ENCODE peak calls at places on chromosomes 1 and 21, in ten cellular contexts. G is ascending aorta; D is RWPE2; O is HEK293T; N is M059J; T is Kasumi-1; S is HCT116; Z is activated CD4-positive, alpha-beta T cell treated with anti-CD3 and anti-CD28 coated beads, Interleukin-2, amount 50 U/mL, for 4 hours; M is stimulated activated naive B cell treated with anti-CD40 and anti-IgM and Interleukin-4, amounts not matched to agents 10 μg/mL and 1 μg/mL and 100 μg/mL, for 72 hours; W is RPMI8226. Y is an unnamed sample.
A peak's percentile ranks its signal among the peaks of the same experiment; 100 is the strongest.

GRCh38 chr1:67802565-67802964 is 30.7 kb downstream of the GNG12 start:
- DNase-seq in G (no peak), D (no peak), O (no peak), N (no peak), T (no peak), S (no peak), Z (no peak), M (no peak), W (no peak), Y (no peak)

GRCh38 chr21:29581393-29581792 is 282.7 kb downstream of the BACH1 start:
- DNase-seq in G (no peak), D (no peak), O (no peak), N (no peak), T (no peak), S (no peak), Z (no peak), M (no peak), W (no peak), Y (no peak)

GRCh38 chr1:6912507-6912906 is 127.3 kb downstream of the CAMTA1 start:
- DNase-seq in G (no peak), D (no peak), O (no peak), N (no peak), T (no peak), S (no peak), Z (no peak), M (no peak), W (no peak), Y (peak; percentile 39)

GRCh38 chr1:232589809-232590741 is 39.9 kb downstream of the SIPA1L2 start:
- DNase-seq in G (no peak), D (no peak), O (no peak), N (no peak), T (peak; percentile 84), S (no peak), Z (no peak), M (no peak), W (peak; percentile 71), Y (no peak)

GRCh38 chr1:66521736-66522365 is 12.1 kb upstream of the SGIP1 start:
- DNase-seq in G (no peak), D (no peak), O (no peak), N (peak; percentile 79), T (no peak), S (peak; percentile 27), Z (no peak), M (no peak), W (no peak), Y (no peak)

GRCh38 chr1:117842408-117843170 is 86.8 kb downstream of the GDAP2 start:
- DNase-seq in G (no peak), D (no peak), O (peak; percentile 48), N (peak; percentile 96), T (no peak), S (peak; percentile 12), Z (no peak), M (no peak), W (no peak), Y (no peak)

GRCh38 chr1:94095112-94095637 is 25.8 kb downstream of the ABCA4 start:
- DNase-seq in G (no peak), D (no peak), O (peak; percentile 46), N (no peak), T (no peak), S (no peak), Z (no peak), M (no peak), W (no peak), Y (no peak)

GRCh38 chr1:5690291-5690690 is 301.9 kb downstream of the NPHP4 start:
- DNase-seq in G (no peak), D (no peak), O (no peak), N (no peak), T (no peak), S (no peak), Z (no peak), M (no peak), W (no peak), Y (no peak)

GRCh38 chr1:62144238-62144831 is 50.3 kb upstream of the L1TD1 start:
- DNase-seq in G (no peak), D (no peak), O (peak; percentile 66), N (peak; percentile 55), T (peak; percentile 70), S (peak; percentile 31), Z (no peak), M (peak; percentile 6), W (peak; percentile 71), Y (peak; percentile 40)

GRCh38 chr1:106222415-106222814 is 834.1 kb upstream of the PRMT6 start:
- DNase-seq in G (no peak), D (no peak), O (no peak), N (peak; percentile 4), T (no peak), S (no peak), Z (no peak), M (no peak), W (no peak), Y (no peak)

GRCh38 chr1:156927215-156928042 is 7.0 kb downstream of the LRRC71 start:
- DNase-seq in G (no peak), D (peak; percentile 84), O (peak; percentile 89), N (peak; percentile 79), T (peak; percentile 64), S (peak; percentile 66), Z (peak; percentile 59), M (peak; percentile 47), W (peak; percentile 90), Y (no peak)

GRCh38 chr1:34547043-34547674 is 207.7 kb upstream of the GJB5 start:
- DNase-seq in G (no peak), D (no peak), O (peak; percentile 25), N (peak; percentile 10), T (no peak), S (peak; percentile 7), Z (no peak), M (no peak), W (no peak), Y (no peak)

GRCh38 chr1:23799570-23800395 is 771 bp downstream of the GALE start:
- DNase-seq in G (no peak), D (peak; percentile 97), O (no peak), N (peak; percentile 97), T (no peak), S (peak; percentile 77), Z (no peak), M (no peak), W (peak; percentile 43), Y (peak; percentile 25)

GRCh38 chr1:209319549-209319948 is 264.0 kb upstream of the CAMK1G start:
- DNase-seq in G (no peak), D (no peak), O (no peak), N (peak; percentile 43), T (no peak), S (no peak), Z (no peak), M (no peak), W (no peak), Y (no peak)

GRCh38 chr1:164999135-164999534 is 357.4 kb downstream of the LMX1A start:
- DNase-seq in G (no peak), D (no peak), O (no peak), N (no peak), T (no peak), S (no peak), Z (no peak), M (no peak), W (no peak), Y (no peak)

GRCh38 chr1:155649689-155650088 is 38.9 kb downstream of the YY1AP1 start:
- DNase-seq in G (no peak), D (no peak), O (no peak), N (no peak), T (peak; percentile 38), S (no peak), Z (no peak), M (no peak), W (peak; percentile 24), Y (no peak)

GRCh38 chr1:7401814-7402547 is 369.1 kb upstream of the VAMP3 start:
- DNase-seq in G (no peak), D (peak; percentile 88), O (peak; percentile 32), N (peak; percentile 100), T (no peak), S (peak; percentile 97), Z (no peak), M (no peak), W (no peak), Y (no peak)

GRCh38 chr1:23383547-23384311 is 14.1 kb upstream of the ZNF436 start:
- DNase-seq in G (no peak), D (no peak), O (no peak), N (no peak), T (no peak), S (no peak), Z (no peak), M (no peak), W (peak; percentile 55), Y (no peak)

GRCh38 chr21:45471229-45472052 is 66.5 kb downstream of the COL18A1 start:
- DNase-seq in G (no peak), D (no peak), O (no peak), N (peak; percentile 90), T (no peak), S (no peak), Z (no peak), M (no peak), W (no peak), Y (no peak)

GRCh38 chr1:21818661-21819060 is 6.6 kb downstream of the LDLRAD2 start:
- DNase-seq in G (no peak), D (no peak), O (peak; percentile 97), N (no peak), T (peak; percentile 80), S (peak; percentile 12), Z (no peak), M (no peak), W (peak; percentile 67), Y (no peak)

GRCh38 chr21:21439761-21440160 is 441.6 kb downstream of the NCAM2 start:
- DNase-seq in G (no peak), D (no peak), O (no peak), N (peak; percentile 29), T (no peak), S (no peak), Z (no peak), M (no peak), W (no peak), Y (no peak)

GRCh38 chr21:7917729-7918128 is 2603.7 kb upstream of the TPTE start:
- DNase-seq in G (no peak), D (no peak), O (no peak), N (no peak), T (no peak), S (no peak), Z (no peak), M (no peak), W (no peak), Y (no peak)

Y was measured in hypothalamus.